ENCODE peak calls at places on chromosomes 4 and X, in four cellular contexts. G, H, X and L are unnamed samples.

GRCh38 chr4:115279300-115279699 is 165.9 kb upstream of the NDST4 start:
- DNase-seq in G (no peak), X (no peak), H (peak), L (no peak)

GRCh38 chr4:158778065-158778711 is 9.4 kb downstream of the FNIP2 start:
- DNase-seq in G (peak), X (no peak), H (no peak), L (no peak)

GRCh38 chr4:68348577-68348976 is 1.3 kb downstream of the YTHDC1 start:
- DNase-seq in G (no peak), X (no peak), H (peak), L (no peak)

GRCh38 chr4:27357283-27357682 is 496.6 kb downstream of the STIM2 start:
- DNase-seq in G (no peak), H (peak), X (no peak), L (no peak)

GRCh38 chr4:78720994-78721677 is 55.0 kb upstream of the BMP2K start:
- DNase-seq in H (no peak), X (no peak), G (peak), L (no peak)

GRCh38 chr4:119977135-119977534 is 89.5 kb downstream of the MAD2L1 start:
- DNase-seq in X (no peak), G (no peak), H (no peak), L (no peak)

GRCh38 chrX:108122748-108123147 is 31.2 kb downstream of the ATG4A start:
- DNase-seq in H (no peak), G (no peak), X (no peak), L (peak)

GRCh38 chr4:25449270-25449669 is 72.2 kb downstream of the ANAPC4 start:
- DNase-seq in H (no peak), X (no peak), G (no peak), L (no peak)

GRCh38 chrX:17563076-17563475 is 174.2 kb upstream of the SCML1 start:
- DNase-seq in X (no peak), G (no peak), H (no peak), L (no peak)

GRCh38 chr4:108036252-108036651 is 46.6 kb downstream of the HADH start:
- DNase-seq in G (peak), H (no peak), X (no peak), L (no peak)

GRCh38 chrX:43836435-43837184 is 45.6 kb downstream of the MAOB start:
- DNase-seq in G (peak), H (peak), X (no peak), L (peak)

GRCh38 chr4:145731026-145731425 is 51.1 kb downstream of the C4orf51 start:
- DNase-seq in G (no peak), X (no peak), H (no peak), L (no peak)

GRCh38 chrX:71489540-71489939 is 43.4 kb upstream of the OGT start:
- DNase-seq in G (no peak), X (no peak), H (no peak), L (peak)